ENCODE peak calls at places on chromosomes 16 and 17, in four cellular contexts. W is fibroblast of lung, X is adrenal gland, I is astrocyte. C is an unnamed sample.

GRCh38 chr17:40058151-40058784 is 4.1 kb upstream of the MED24 start:
- DNase-seq in X (no peak), I (no peak), W (peak; percentile 60), C (no peak)

GRCh38 chr17:35074711-35075707 is 11.5 kb upstream of the RFFL start:
- DNase-seq in X (no peak), I (no peak), W (no peak), C (no peak)

GRCh38 chr17:56478836-56479447 is 114.6 kb upstream of the NOG start:
- DNase-seq in I (peak; percentile 6), W (peak; percentile 27), X (no peak), C (peak; percentile 39)

GRCh38 chr17:59790936-59791335 is 83.5 kb downstream of the VMP1 start:
- DNase-seq in I (no peak), X (no peak), W (peak; percentile 76), C (no peak)

GRCh38 chr16:54027126-54027922 is 259.3 kb downstream of the IRX3 start:
- DNase-seq in X (no peak), W (peak; percentile 58), I (peak; percentile 89), C (peak; percentile 76)

GRCh38 chr16:77868478-77868877 is 80.1 kb downstream of the VAT1L start:
- DNase-seq in I (no peak), W (no peak), X (no peak), C (no peak)

GRCh38 chr16:29126057-29126494 is 141.2 kb downstream of the LAT start:
- DNase-seq in W (no peak), X (peak; percentile 52), I (no peak), C (no peak)

GRCh38 chr17:52124561-52124960 is 34.0 kb downstream of the CA10 start:
- DNase-seq in W (no peak), X (no peak), I (no peak), C (no peak)

GRCh38 chr17:34562387-34562786 is 17.0 kb upstream of the TMEM132E start:
- DNase-seq in I (no peak), X (no peak), W (no peak), C (no peak)

GRCh38 chr16:2385441-2385840 is 43.8 kb upstream of the CCNF start:
- DNase-seq in W (no peak), I (peak; percentile 40), X (no peak), C (no peak)

GRCh38 chr16:10808850-10809249 is 9.7 kb downstream of the TVP23A start:
- DNase-seq in I (no peak), X (no peak), W (no peak), C (no peak)

GRCh38 chr16:58258326-58258725 is 36.5 kb downstream of the PRSS54 start:
- DNase-seq in W (no peak), X (no peak), I (no peak), C (no peak)

GRCh38 chr17:5499790-5500189 is 13.4 kb downstream of the MIS12 start:
- DNase-seq in W (no peak), I (no peak), X (peak; percentile 63), C (no peak)

GRCh38 chr16:1580956-1581355 is 30.9 kb downstream of the IFT140 start:
- DNase-seq in X (no peak), I (no peak), W (no peak), C (no peak)

GRCh38 chr16:55562936-55563335 is 3.5 kb upstream of the CAPNS2 start:
- DNase-seq in I (peak; percentile 11), W (no peak), X (no peak), C (peak; percentile 44)

GRCh38 chr17:28345420-28346198 is 10.0 kb downstream of the TNFAIP1 start:
- DNase-seq in W (no peak), X (peak; percentile 82), I (peak; percentile 52), C (peak; percentile 43)

GRCh38 chr17:3256575-3256974 is 41.6 kb downstream of the OR3A1 start:
- DNase-seq in I (no peak), W (no peak), X (no peak), C (no peak)

GRCh38 chr17:83200231-83200699 is 120.9 kb downstream of the METRNL start:
- DNase-seq in I (no peak), W (no peak), X (peak; percentile 77), C (no peak)

GRCh38 chr16:3578121-3578520 is 918 bp upstream of the NLRC3 start:
- DNase-seq in X (no peak), I (no peak), W (no peak), C (no peak)

GRCh38 chr16:20866161-20866772 is 33.9 kb downstream of the DCUN1D3 start:
- DNase-seq in X (peak; percentile 92), W (peak; percentile 81), I (peak; percentile 87), C (peak; percentile 32)

GRCh38 chr16:20746461-20746860 is 4.8 kb upstream of the THUMPD1 start:
- DNase-seq in W (no peak), X (no peak), I (no peak), C (no peak)

GRCh38 chr17:75832164-75832651 is 12.0 kb downstream of the UNC13D start:
- DNase-seq in I (peak; percentile 89), W (peak; percentile 61), X (peak; percentile 84), C (peak; percentile 82)
- TF ChIP-seq CTCF in I (no peak), W (no peak), X (no peak), C (no peak)

DNA sequence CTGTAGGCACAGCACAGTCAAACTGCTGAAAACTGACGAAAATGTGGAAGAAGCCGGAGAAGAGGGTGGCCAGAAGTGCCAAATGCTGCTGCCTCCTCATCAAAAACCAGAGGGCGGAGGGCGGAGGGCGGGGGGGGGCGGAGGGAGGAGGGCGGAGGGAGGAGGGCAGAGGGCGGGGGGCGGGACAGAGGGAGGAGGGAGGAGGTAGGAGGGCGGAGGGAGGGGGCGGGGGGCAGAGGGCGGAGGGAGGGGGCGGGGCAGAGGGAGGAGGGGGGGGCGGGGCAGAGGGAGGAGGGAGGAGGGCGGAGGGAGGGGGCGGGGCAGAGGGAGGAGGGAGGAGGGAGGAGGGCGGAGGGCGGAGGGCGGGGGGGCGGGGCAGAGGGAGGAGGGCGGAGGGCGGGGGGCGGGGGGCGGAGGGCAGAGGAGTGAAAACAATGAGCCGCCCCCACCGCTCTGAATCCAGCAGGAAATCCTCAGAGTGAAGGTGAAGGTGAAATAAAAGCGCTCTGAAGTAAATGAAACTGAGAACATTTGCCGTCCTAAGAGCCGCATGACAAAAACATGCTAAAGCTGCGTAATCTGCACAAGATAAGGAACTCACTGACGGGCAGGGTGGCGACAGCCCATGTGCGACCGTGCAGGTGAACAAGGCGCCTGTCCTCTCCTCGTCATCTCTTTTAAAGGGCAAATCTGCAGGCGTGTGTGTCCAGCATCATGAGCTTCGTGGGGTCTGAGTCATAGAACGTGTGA is 22.6 kb upstream of the CBFA2T3 start:
- DNase-seq in I (no peak), X (no peak), W (no peak), C (peak; percentile 12)
- H3K27me3 ChIP-seq in I (peaks cover 5% of the 10 kb centered on the region), X (peaks cover 25% of the 10 kb centered on the region), W (no peaks in the 10 kb centered on the region), C (no peaks in the 10 kb centered on the region)

GRCh38 chr17:41176744-41177387 is 1.2 kb downstream of the KRTAP4-2 start:
- DNase-seq in X (no peak), I (no peak), W (no peak), C (no peak)
- H3K4me1 ChIP-seq in X (no peaks in the 10 kb centered on the region), I (no peaks in the 10 kb centered on the region), W (peaks cover 7% of the 10 kb centered on the region), C (no peaks in the 10 kb centered on the region)

GRCh38 chr17:82129095-82129494 is 31.1 kb upstream of the FASN start:
- DNase-seq in X (no peak), W (no peak), I (no peak), C (no peak)
- TF ChIP-seq CTCF in X (no peak), W (peak; percentile 18), I (peak; percentile 5), C (peak; percentile 23)

GRCh38 chr17:79395545-79395944 is 215.3 kb downstream of the RBFOX3 start:
- DNase-seq in I (no peak), W (no peak), X (no peak), C (no peak)
- H3K27me3 ChIP-seq in I (peaks cover 27% of the 10 kb centered on the region), W (peaks cover 15% of the 10 kb centered on the region), X (peaks cover 61% of the 10 kb centered on the region), C (peaks cover 74% of the 10 kb centered on the region)

DNA sequence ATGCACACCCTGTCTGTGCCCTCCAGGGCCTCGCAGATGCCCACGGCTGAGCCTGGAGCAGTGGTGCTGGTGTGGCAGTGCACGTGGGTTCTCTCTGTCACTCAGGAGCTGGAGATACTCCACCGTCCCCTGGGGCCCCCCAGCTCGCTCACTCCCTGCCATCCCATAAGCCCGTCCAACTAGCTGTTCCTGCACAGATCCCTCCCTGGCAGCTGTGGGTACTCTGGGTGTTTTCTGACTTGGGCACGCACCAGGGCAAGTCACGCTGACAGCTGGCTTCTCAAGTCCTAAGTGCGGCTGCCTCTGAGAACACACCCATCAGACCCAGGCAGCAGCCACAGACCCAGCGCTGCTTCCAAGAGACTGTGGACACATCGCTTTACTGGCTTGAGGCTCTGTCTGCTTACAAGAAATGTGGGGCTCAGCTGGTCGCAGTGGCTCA is 25.4 kb upstream of the ITGB4 start:
- DNase-seq in I (no peak), W (no peak), X (no peak), C (no peak)
- H3K4me1 ChIP-seq in I (peaks cover 82% of the 10 kb centered on the region), W (peaks cover 9% of the 10 kb centered on the region), X (peaks cover 30% of the 10 kb centered on the region), C (peaks cover 10% of the 10 kb centered on the region)

DNA sequence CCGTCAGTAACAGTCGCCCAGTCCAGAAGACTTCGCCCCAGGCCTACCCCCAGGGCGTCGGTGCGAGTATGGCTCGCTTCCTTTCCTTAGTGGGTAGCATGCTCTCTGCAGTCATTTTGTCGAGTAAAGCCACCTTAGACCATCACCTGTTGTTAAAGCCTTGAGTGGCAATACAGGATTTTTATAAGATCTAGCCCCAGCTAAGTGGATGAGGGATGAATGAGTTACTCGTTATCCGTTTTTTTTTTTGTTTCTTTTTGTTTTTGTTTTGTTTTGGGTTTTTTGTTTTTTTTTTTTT is 322 bp upstream of the KLHL11 start:
- DNase-seq in W (no peak), X (no peak), I (no peak), C (no peak)
- TF ChIP-seq CTCF in W (no peak), X (no peak), I (no peak), C (no peak)

GRCh38 chr17:48150602-48151001 is 43.0 kb downstream of the SNX11 start:
- DNase-seq in X (no peak), W (no peak), I (no peak), C (no peak)
- H3K27me3 ChIP-seq in X (no peaks in the 10 kb centered on the region), W (peaks cover 53% of the 10 kb centered on the region), I (peaks cover 61% of the 10 kb centered on the region), C (peaks cover 60% of the 10 kb centered on the region)

GRCh38 chr17:78347453-78347852 is 12.4 kb downstream of the SOCS3 start:
- DNase-seq in X (no peak), I (no peak), W (no peak), C (no peak)

GRCh38 chr17:78345791-78346494 is 13.9 kb downstream of the SOCS3 start:
- DNase-seq in X (no peak), W (no peak), I (no peak), C (no peak)

GRCh38 chr17:78345172-78345571 is 14.7 kb downstream of the SOCS3 start:
- DNase-seq in W (no peak), X (no peak), I (no peak), C (no peak)

GRCh38 chr17:78348055-78348745 is 11.7 kb downstream of the SOCS3 start:
- DNase-seq in W (no peak), I (no peak), X (no peak), C (no peak)

DNA sequence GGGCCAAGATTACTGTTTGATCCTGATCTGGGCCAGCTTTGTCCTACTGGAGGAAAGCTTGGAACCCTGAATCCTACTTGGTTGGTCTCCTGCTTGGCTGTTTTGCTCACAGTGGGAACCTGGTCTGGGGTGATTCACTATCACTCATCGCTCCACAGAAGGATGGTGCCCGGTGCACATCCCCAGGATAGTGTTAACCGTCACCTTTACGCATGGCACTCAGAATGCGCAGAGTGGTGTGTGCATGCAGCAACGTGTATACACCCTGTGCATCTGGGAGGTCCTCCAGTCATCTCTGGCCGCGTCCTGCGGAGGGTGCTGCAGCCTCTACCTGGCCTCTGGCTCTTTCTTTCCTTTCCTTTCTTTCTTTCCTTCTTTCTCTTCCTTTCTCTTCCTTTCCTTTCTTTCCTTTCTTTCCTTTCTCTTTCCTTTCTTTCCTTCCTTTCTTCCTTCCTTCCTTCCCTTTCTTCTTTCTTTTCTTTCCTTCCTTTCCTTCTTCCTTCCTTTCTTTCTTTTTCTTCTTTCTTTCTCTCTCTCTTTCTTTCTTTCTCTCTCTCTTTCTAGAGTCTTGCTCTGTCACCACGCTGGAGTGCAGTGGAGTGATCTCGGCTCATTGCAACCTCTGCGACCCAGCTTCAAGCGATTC is 13.1 kb downstream of the SOCS3 start:
- DNase-seq in X (no peak), I (no peak), W (no peak), C (no peak)
- H3K4me1 ChIP-seq in X (peaks cover 35% of the 10 kb centered on the region), I (peaks cover 33% of the 10 kb centered on the region), W (peaks cover 32% of the 10 kb centered on the region), C (peaks cover 20% of the 10 kb centered on the region)

GRCh38 chr17:79951361-79952264 is 84.1 kb downstream of the TBC1D16 start:
- DNase-seq in W (peak; percentile 86), X (peak; percentile 74), I (peak; percentile 92), C (peak; percentile 66)
- TF ChIP-seq CTCF in W (no peak), X (no peak), I (no peak), C (no peak)

C was measured in cardiac muscle cell.